ENCODE peak calls at places on chromosomes 13 and 19, in six cellular contexts. V is GM06990, H is lower leg skin, R is tibial nerve, K is BJ, X is psoas muscle. F is an unnamed sample.

GRCh38 chr19:8335343-8336071 is 7.6 kb downstream of the KANK3 start:
- DNase-seq in V (peak), H (no peak), R (no peak), K (no peak), X (no peak), F (peak)

GRCh38 chr13:40261361-40261760 is 405.1 kb downstream of the FOXO1 start:
- DNase-seq in V (no peak), H (no peak), R (no peak), K (no peak), X (no peak), F (no peak)

GRCh38 chr13:20798027-20798426 is 24.3 kb upstream of the EEF1AKMT1 start:
- DNase-seq in V (no peak), H (no peak), R (no peak), K (no peak), X (no peak), F (no peak)

GRCh38 chr19:49210108-49210900 is 52.7 kb downstream of the TRPM4 start:
- DNase-seq in V (no peak), H (no peak), R (peak), K (no peak), X (no peak), F (no peak)

GRCh38 chr19:48780684-48781391 is 25.5 kb downstream of the FGF21 start:
- DNase-seq in V (no peak), H (peak), R (peak), K (no peak), X (no peak), F (no peak)

GRCh38 chr13:28611021-28611420 is 47.9 kb upstream of the POMP start:
- DNase-seq in V (no peak), H (no peak), R (no peak), K (no peak), X (no peak), F (no peak)

GRCh38 chr19:52170863-52171320 is 529 bp downstream of the ZNF836 start:
- DNase-seq in V (no peak), H (no peak), R (no peak), K (no peak), X (peak), F (no peak)

GRCh38 chr19:58356236-58356970 is 3.1 kb upstream of the A1BG start:
- DNase-seq in V (peak), H (no peak), R (no peak), K (no peak), X (no peak), F (no peak)

GRCh38 chr19:6076291-6076665 is 34.0 kb downstream of the RFX2 start:
- DNase-seq in V (no peak), H (no peak), R (no peak), K (no peak), X (no peak), F (no peak)

GRCh38 chr13:113547248-113547971 is 37.1 kb upstream of the TFDP1 start:
- DNase-seq in V (no peak), H (no peak), R (peak), K (no peak), X (no peak), F (no peak)

GRCh38 chr19:19485161-19485997 is 30.0 kb downstream of the TSSK6 start:
- DNase-seq in V (no peak), H (no peak), R (no peak), K (no peak), X (no peak), F (no peak)

GRCh38 chr19:47766670-47767069 is 11.8 kb upstream of the SELENOW start:
- DNase-seq in V (no peak), H (no peak), R (no peak), K (no peak), X (no peak), F (no peak)

GRCh38 chr13:43271152-43271551 is 247.8 kb downstream of the DNAJC15 start:
- DNase-seq in V (no peak), H (no peak), R (no peak), K (no peak), X (no peak), F (no peak)

GRCh38 chr19:3783660-3784584 is 2.3 kb downstream of the MATK start:
- DNase-seq in V (no peak), H (no peak), R (no peak), K (no peak), X (no peak), F (no peak)

GRCh38 chr19:19134687-19135158 is 3.6 kb downstream of the TMEM161A start:
- DNase-seq in V (peak), H (no peak), R (no peak), K (no peak), X (peak), F (no peak)

GRCh38 chr19:3963458-3964255 is 7.2 kb downstream of the DAPK3 start:
- DNase-seq in V (no peak), H (no peak), R (no peak), K (no peak), X (peak), F (no peak)

GRCh38 chr13:31395090-31395489 is 195.3 kb downstream of the B3GLCT start:
- DNase-seq in V (no peak), H (no peak), R (no peak), K (no peak), X (no peak), F (no peak)

GRCh38 chr19:39183100-39183499 is 13.7 kb upstream of the NCCRP1 start:
- DNase-seq in V (no peak), H (no peak), R (no peak), K (no peak), X (no peak), F (no peak)

GRCh38 chr13:49356224-49356623 is 87.6 kb downstream of the CAB39L start:
- DNase-seq in V (no peak), H (no peak), R (no peak), K (peak), X (no peak), F (no peak)

GRCh38 chr13:111187879-111188643 is 73.0 kb downstream of the ARHGEF7 start:
- DNase-seq in V (no peak), H (no peak), R (no peak), K (no peak), X (no peak), F (no peak)

GRCh38 chr13:46289260-46289955 is 77.7 kb downstream of the LRRC63 start:
- DNase-seq in V (no peak), H (no peak), R (no peak), K (no peak), X (no peak), F (no peak)

GRCh38 chr13:46286972-46287371 is 75.2 kb downstream of the LRRC63 start:
- DNase-seq in V (no peak), H (no peak), R (no peak), K (no peak), X (no peak), F (no peak)

GRCh38 chr13:46288570-46289259 is 77.0 kb downstream of the LRRC63 start:
- DNase-seq in V (peak), H (no peak), R (no peak), K (no peak), X (no peak), F (peak)
- TF ChIP-seq CTCF in V (peak), H (no peak), R (peak), K (peak), X (peak), F (peak)

GRCh38 chr19:14198384-14199376 is 7.3 kb downstream of the ADGRL1 start:
- DNase-seq in V (no peak), H (no peak), R (no peak), K (no peak), X (no peak), F (no peak)
- TF ChIP-seq CTCF in V (peak), H (no peak), R (no peak), K (peak), X (no peak), F (peak)

GRCh38 chr19:45200614-45201013 is 22.0 kb downstream of the BLOC1S3 start:
- DNase-seq in V (no peak), H (no peak), R (peak), K (no peak), X (no peak), F (no peak)
- TF ChIP-seq CTCF in V (no peak), H (no peak), R (peak), K (peak), X (peak), F (no peak)

DNA sequence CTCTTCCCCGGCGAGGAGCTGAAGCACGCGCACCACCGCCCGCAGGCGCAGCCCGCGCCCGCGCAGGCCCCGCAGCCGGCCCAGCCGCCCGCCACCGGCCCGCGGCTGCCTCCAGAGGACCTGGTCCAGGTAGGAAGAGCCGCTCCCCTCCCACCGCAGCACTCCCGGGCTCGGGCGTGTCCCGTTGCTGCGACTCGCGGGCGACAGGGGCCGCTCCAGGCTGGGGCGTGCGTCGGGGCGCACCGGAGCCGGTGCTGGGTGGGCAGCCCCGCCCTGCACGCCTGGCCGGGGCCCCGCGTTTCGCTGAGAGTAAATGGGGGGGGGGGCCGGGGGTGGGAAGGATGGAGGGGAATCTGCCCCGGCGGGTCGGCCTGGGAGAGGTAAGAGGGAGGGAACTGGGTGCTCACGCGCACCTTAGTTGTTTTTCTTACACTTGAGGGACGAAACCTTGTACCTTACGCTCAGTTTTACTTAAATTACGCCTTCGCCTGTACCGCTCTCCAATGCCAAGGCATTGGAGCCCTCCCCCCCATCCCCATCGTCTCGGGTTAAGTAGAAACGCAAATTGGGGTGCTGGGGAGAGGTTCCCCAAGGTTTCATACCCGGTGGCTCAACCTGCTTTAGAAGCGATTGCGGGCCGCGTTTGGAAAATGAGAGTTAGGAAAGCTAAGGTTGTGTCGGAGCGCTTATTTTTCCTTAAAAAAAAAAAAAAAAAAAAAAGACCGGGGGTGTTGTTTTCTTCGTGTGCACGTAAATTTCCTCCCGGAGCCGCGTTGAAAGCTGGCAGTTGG is 850 bp downstream of the KLF5 start:
- DNase-seq in V (no peak), H (no peak), R (no peak), K (no peak), X (peak), F (peak)
- TF ChIP-seq CTCF in V (no peak), H (no peak), R (peak), K (no peak), X (peak), F (peak)

F was measured in GM10248.